ENCODE peak calls at places on chromosomes 7 and 10, in ten cellular contexts. One of them, this sample, is unnamed.
A peak's percentile ranks its signal among the peaks of the same experiment; 100 is the strongest.

GRCh38 chr10:13917791-13918190 is 331.0 kb downstream of the PRPF18 start:
- DNase-seq in thyroid gland: no peak
- DNase-seq in heart left ventricle: no peak
- DNase-seq in sigmoid colon: no peak
- DNase-seq in MM.1S: no peak
- DNase-seq in osteoblast: no peak
- DNase-seq in gastrocnemius medialis: no peak
- DNase-seq in adrenal gland: no peak
- DNase-seq in tibial artery: no peak
- DNase-seq in esophagus muscularis mucosa: no peak
- DNase-seq in this sample: no peak

GRCh38 chr10:135601-136464 is 578 bp downstream of the ZMYND11 start:
- DNase-seq in thyroid gland: peak; percentile 80
- DNase-seq in heart left ventricle: peak; percentile 74
- DNase-seq in sigmoid colon: peak; percentile 87
- DNase-seq in MM.1S: peak; percentile 66
- DNase-seq in osteoblast: peak; percentile 93
- DNase-seq in gastrocnemius medialis: peak; percentile 66
- DNase-seq in adrenal gland: peak; percentile 73
- DNase-seq in tibial artery: peak; percentile 85
- DNase-seq in esophagus muscularis mucosa: peak; percentile 92
- DNase-seq in this sample: peak; percentile 44

GRCh38 chr7:83365746-83366145 is 203.1 kb upstream of the PCLO start:
- DNase-seq in thyroid gland: no peak
- DNase-seq in heart left ventricle: no peak
- DNase-seq in sigmoid colon: no peak
- DNase-seq in MM.1S: peak; percentile 21
- DNase-seq in osteoblast: no peak
- DNase-seq in gastrocnemius medialis: no peak
- DNase-seq in adrenal gland: no peak
- DNase-seq in tibial artery: no peak
- DNase-seq in esophagus muscularis mucosa: no peak
- DNase-seq in this sample: no peak

GRCh38 chr10:29392376-29393021 is 103.6 kb downstream of the LYZL1 start:
- DNase-seq in thyroid gland: peak; percentile 38
- DNase-seq in heart left ventricle: no peak
- DNase-seq in sigmoid colon: no peak
- DNase-seq in MM.1S: no peak
- DNase-seq in osteoblast: peak; percentile 83
- DNase-seq in gastrocnemius medialis: no peak
- DNase-seq in adrenal gland: peak; percentile 29
- DNase-seq in tibial artery: no peak
- DNase-seq in esophagus muscularis mucosa: peak; percentile 31
- DNase-seq in this sample: peak; percentile 18

GRCh38 chr7:54615545-54615944 is 73.4 kb downstream of the VSTM2A start:
- DNase-seq in thyroid gland: no peak
- DNase-seq in heart left ventricle: no peak
- DNase-seq in sigmoid colon: no peak
- DNase-seq in MM.1S: no peak
- DNase-seq in osteoblast: no peak
- DNase-seq in gastrocnemius medialis: no peak
- DNase-seq in adrenal gland: no peak
- DNase-seq in tibial artery: no peak
- DNase-seq in esophagus muscularis mucosa: no peak
- DNase-seq in this sample: peak; percentile 90

GRCh38 chr10:78357027-78357672 is 323.5 kb downstream of the RPS24 start:
- DNase-seq in thyroid gland: no peak
- DNase-seq in heart left ventricle: no peak
- DNase-seq in sigmoid colon: no peak
- DNase-seq in MM.1S: no peak
- DNase-seq in osteoblast: no peak
- DNase-seq in gastrocnemius medialis: no peak
- DNase-seq in adrenal gland: no peak
- DNase-seq in tibial artery: no peak
- DNase-seq in esophagus muscularis mucosa: no peak
- DNase-seq in this sample: no peak

GRCh38 chr10:12748186-12748585 is 253.3 kb downstream of the CCDC3 start:
- DNase-seq in thyroid gland: no peak
- DNase-seq in heart left ventricle: no peak
- DNase-seq in sigmoid colon: no peak
- DNase-seq in MM.1S: no peak
- DNase-seq in osteoblast: no peak
- DNase-seq in gastrocnemius medialis: no peak
- DNase-seq in adrenal gland: no peak
- DNase-seq in tibial artery: no peak
- DNase-seq in esophagus muscularis mucosa: no peak
- DNase-seq in this sample: no peak

GRCh38 chr7:75056476-75056875 is 17.1 kb downstream of the RCC1L start:
- DNase-seq in thyroid gland: no peak
- DNase-seq in heart left ventricle: no peak
- DNase-seq in sigmoid colon: peak; percentile 84
- DNase-seq in MM.1S: no peak
- DNase-seq in osteoblast: peak; percentile 95
- DNase-seq in gastrocnemius medialis: no peak
- DNase-seq in adrenal gland: peak; percentile 73
- DNase-seq in tibial artery: no peak
- DNase-seq in esophagus muscularis mucosa: no peak
- DNase-seq in this sample: no peak

GRCh38 chr10:101569838-101570763 is 18.0 kb downstream of the POLL start:
- DNase-seq in thyroid gland: peak; percentile 74
- DNase-seq in heart left ventricle: peak; percentile 85
- DNase-seq in sigmoid colon: peak; percentile 88
- DNase-seq in MM.1S: peak; percentile 74
- DNase-seq in osteoblast: peak; percentile 99
- DNase-seq in gastrocnemius medialis: peak; percentile 50
- DNase-seq in adrenal gland: peak; percentile 55
- DNase-seq in tibial artery: peak; percentile 81
- DNase-seq in esophagus muscularis mucosa: peak; percentile 95
- DNase-seq in this sample: no peak

GRCh38 chr10:21535494-21535818 is 1.4 kb downstream of the MLLT10 start:
- DNase-seq in thyroid gland: no peak
- DNase-seq in heart left ventricle: no peak
- DNase-seq in sigmoid colon: no peak
- DNase-seq in MM.1S: no peak
- DNase-seq in osteoblast: no peak
- DNase-seq in gastrocnemius medialis: no peak
- DNase-seq in adrenal gland: no peak
- DNase-seq in tibial artery: no peak
- DNase-seq in esophagus muscularis mucosa: no peak
- DNase-seq in this sample: peak; percentile 27

GRCh38 chr10:17179002-17179401 is 22.5 kb downstream of the TRDMT1 start:
- DNase-seq in thyroid gland: no peak
- DNase-seq in heart left ventricle: no peak
- DNase-seq in sigmoid colon: no peak
- DNase-seq in MM.1S: no peak
- DNase-seq in osteoblast: no peak
- DNase-seq in gastrocnemius medialis: no peak
- DNase-seq in adrenal gland: no peak
- DNase-seq in tibial artery: no peak
- DNase-seq in esophagus muscularis mucosa: no peak
- DNase-seq in this sample: no peak

GRCh38 chr10:50857579-50857978 is 27.8 kb downstream of the A1CF start:
- DNase-seq in thyroid gland: no peak
- DNase-seq in heart left ventricle: no peak
- DNase-seq in sigmoid colon: no peak
- DNase-seq in MM.1S: no peak
- DNase-seq in osteoblast: no peak
- DNase-seq in gastrocnemius medialis: no peak
- DNase-seq in adrenal gland: no peak
- DNase-seq in tibial artery: no peak
- DNase-seq in esophagus muscularis mucosa: no peak
- DNase-seq in this sample: no peak

GRCh38 chr7:17057143-17057509 is 175.3 kb upstream of the AGR3 start:
- DNase-seq in thyroid gland: no peak
- DNase-seq in heart left ventricle: no peak
- DNase-seq in sigmoid colon: no peak
- DNase-seq in MM.1S: no peak
- DNase-seq in osteoblast: no peak
- DNase-seq in gastrocnemius medialis: no peak
- DNase-seq in adrenal gland: no peak
- DNase-seq in tibial artery: no peak
- DNase-seq in esophagus muscularis mucosa: no peak
- DNase-seq in this sample: no peak

GRCh38 chr10:11610855-11611247 is 599 bp downstream of the USP6NL start:
- DNase-seq in thyroid gland: peak; percentile 44
- DNase-seq in heart left ventricle: peak; percentile 28
- DNase-seq in sigmoid colon: peak; percentile 72
- DNase-seq in MM.1S: peak; percentile 33
- DNase-seq in osteoblast: peak; percentile 55
- DNase-seq in gastrocnemius medialis: peak; percentile 13
- DNase-seq in adrenal gland: peak; percentile 66
- DNase-seq in tibial artery: peak; percentile 65
- DNase-seq in esophagus muscularis mucosa: no peak
- DNase-seq in this sample: peak; percentile 27

DNA sequence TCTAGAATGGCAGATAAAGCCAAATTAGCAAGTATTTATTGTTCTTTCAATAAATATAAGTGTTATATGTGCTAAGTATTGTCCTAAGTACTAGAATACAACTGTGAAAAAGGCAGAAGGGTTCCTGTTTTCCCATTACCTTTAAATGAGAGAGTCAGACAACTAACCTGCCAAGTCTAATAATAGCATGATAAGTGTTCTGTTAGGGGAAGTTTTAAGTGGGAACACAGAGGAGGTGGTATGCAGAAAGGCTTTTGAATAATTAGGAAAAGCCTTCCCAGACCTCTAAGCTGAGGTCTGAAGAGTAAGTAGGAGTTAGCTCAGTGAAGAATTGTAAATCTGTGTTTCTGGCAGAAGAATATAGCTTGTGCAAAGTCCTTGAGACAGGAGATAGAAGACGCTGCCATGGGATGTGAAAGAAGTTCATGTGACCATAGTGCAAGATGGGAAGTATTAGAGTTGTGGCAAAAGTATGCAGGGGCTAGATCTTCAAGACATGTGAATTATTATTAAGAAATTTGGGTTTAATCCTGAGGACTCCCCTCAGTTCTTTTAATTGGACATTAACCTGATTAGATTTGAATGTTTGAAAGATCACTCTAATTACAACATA is 12.5 kb downstream of the SHOC2 start:
- DNase-seq in thyroid gland: no peak
- DNase-seq in heart left ventricle: no peak
- DNase-seq in sigmoid colon: no peak
- DNase-seq in MM.1S: no peak
- DNase-seq in osteoblast: no peak
- DNase-seq in gastrocnemius medialis: no peak
- DNase-seq in adrenal gland: no peak
- DNase-seq in tibial artery: no peak
- DNase-seq in esophagus muscularis mucosa: no peak
- DNase-seq in this sample: no peak
- H3K4me1 ChIP-seq in thyroid gland: peaks cover 39% of the 10 kb centered on the region
- H3K4me1 ChIP-seq in heart left ventricle: peaks cover 29% of the 10 kb centered on the region
- H3K4me1 ChIP-seq in sigmoid colon: peaks cover 38% of the 10 kb centered on the region
- H3K4me1 ChIP-seq in MM.1S: no peaks in the 10 kb centered on the region
- H3K4me1 ChIP-seq in osteoblast: peaks cover 5% of the 10 kb centered on the region
- H3K4me1 ChIP-seq in gastrocnemius medialis: peaks cover 14% of the 10 kb centered on the region
- H3K4me1 ChIP-seq in adrenal gland: peaks cover 6% of the 10 kb centered on the region
- H3K4me1 ChIP-seq in tibial artery: no peaks in the 10 kb centered on the region
- H3K4me1 ChIP-seq in esophagus muscularis mucosa: peaks cover 46% of the 10 kb centered on the region
- H3K4me1 ChIP-seq in this sample: peaks cover 17% of the 10 kb centered on the region

DNA sequence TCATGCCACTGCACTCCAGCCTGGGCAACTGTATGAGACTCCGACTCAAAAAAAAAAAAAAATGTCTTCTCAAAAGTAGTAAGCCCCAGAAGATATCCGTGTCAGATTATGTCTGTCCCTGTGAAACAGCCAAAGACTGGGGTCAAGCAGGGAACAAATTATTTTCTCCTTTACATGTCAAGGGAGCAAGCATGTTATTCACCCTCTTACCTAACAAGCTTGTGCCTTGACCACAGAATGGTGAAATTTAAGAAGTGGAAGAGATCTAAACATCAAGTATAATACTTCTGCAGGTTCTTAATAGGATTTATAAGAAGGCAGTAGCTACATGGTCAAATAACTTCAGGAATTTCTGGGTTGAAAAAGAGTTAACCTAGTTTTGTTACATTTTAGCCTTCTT is 187.9 kb downstream of the ZNF365 start:
- DNase-seq in thyroid gland: no peak
- DNase-seq in heart left ventricle: no peak
- DNase-seq in sigmoid colon: no peak
- DNase-seq in MM.1S: no peak
- DNase-seq in osteoblast: no peak
- DNase-seq in gastrocnemius medialis: no peak
- DNase-seq in adrenal gland: no peak
- DNase-seq in tibial artery: no peak
- DNase-seq in esophagus muscularis mucosa: no peak
- DNase-seq in this sample: no peak
- TF ChIP-seq CTCF in thyroid gland: no peak
- TF ChIP-seq CTCF in heart left ventricle: no peak
- TF ChIP-seq CTCF in sigmoid colon: no peak
- TF ChIP-seq CTCF in MM.1S: no peak
- TF ChIP-seq CTCF in osteoblast: no peak
- TF ChIP-seq CTCF in gastrocnemius medialis: no peak
- TF ChIP-seq CTCF in adrenal gland: no peak
- TF ChIP-seq CTCF in tibial artery: no peak
- TF ChIP-seq CTCF in esophagus muscularis mucosa: no peak
- TF ChIP-seq CTCF in this sample: no peak

GRCh38 chr10:84140036-84140379 is 699 bp downstream of the GHITM start:
- DNase-seq in thyroid gland: peak; percentile 8
- DNase-seq in heart left ventricle: peak; percentile 21
- DNase-seq in sigmoid colon: no peak
- DNase-seq in MM.1S: no peak
- DNase-seq in osteoblast: peak; percentile 37
- DNase-seq in gastrocnemius medialis: peak; percentile 68
- DNase-seq in adrenal gland: peak; percentile 35
- DNase-seq in tibial artery: no peak
- DNase-seq in esophagus muscularis mucosa: no peak
- DNase-seq in this sample: no peak

GRCh38 chr10:84138478-84139125 is 707 bp upstream of the GHITM start:
- DNase-seq in thyroid gland: peak; percentile 27
- DNase-seq in heart left ventricle: peak; percentile 17
- DNase-seq in sigmoid colon: no peak
- DNase-seq in MM.1S: peak; percentile 16
- DNase-seq in osteoblast: no peak
- DNase-seq in gastrocnemius medialis: peak; percentile 18
- DNase-seq in adrenal gland: peak; percentile 32
- DNase-seq in tibial artery: no peak
- DNase-seq in esophagus muscularis mucosa: no peak
- DNase-seq in this sample: peak; percentile 9

GRCh38 chr10:84135836-84136235 is 3.5 kb upstream of the GHITM start:
- DNase-seq in thyroid gland: no peak
- DNase-seq in heart left ventricle: no peak
- DNase-seq in sigmoid colon: no peak
- DNase-seq in MM.1S: no peak
- DNase-seq in osteoblast: no peak
- DNase-seq in gastrocnemius medialis: no peak
- DNase-seq in adrenal gland: no peak
- DNase-seq in tibial artery: no peak
- DNase-seq in esophagus muscularis mucosa: no peak
- DNase-seq in this sample: no peak

GRCh38 chr10:84139126-84140035 is at the start of gene GHITM:
- DNase-seq in thyroid gland: peak; percentile 98
- DNase-seq in heart left ventricle: peak; percentile 99
- DNase-seq in sigmoid colon: peak; percentile 99
- DNase-seq in MM.1S: peak; percentile 98
- DNase-seq in osteoblast: peak; percentile 94
- DNase-seq in gastrocnemius medialis: peak; percentile 99
- DNase-seq in adrenal gland: peak; percentile 99
- DNase-seq in tibial artery: peak; percentile 99
- DNase-seq in esophagus muscularis mucosa: peak; percentile 100
- DNase-seq in this sample: peak; percentile 96
- H3K27ac ChIP-seq in thyroid gland: peak within 1 kb of the TSS; percentile 93
- H3K27ac ChIP-seq in heart left ventricle: peak within 1 kb of the TSS; percentile 99
- H3K27ac ChIP-seq in sigmoid colon: peak within 1 kb of the TSS; percentile 98
- H3K27ac ChIP-seq in MM.1S: peak within 1 kb of the TSS; percentile 97
- H3K27ac ChIP-seq in osteoblast: peak within 1 kb of the TSS; percentile 97
- H3K27ac ChIP-seq in gastrocnemius medialis: peak within 1 kb of the TSS; percentile 99
- H3K27ac ChIP-seq in adrenal gland: peak within 1 kb of the TSS; percentile 99
- H3K27ac ChIP-seq in tibial artery: peak within 1 kb of the TSS; percentile 89
- H3K27ac ChIP-seq in esophagus muscularis mucosa: peak within 1 kb of the TSS; percentile 96
- H3K27ac ChIP-seq in this sample: peak within 1 kb of the TSS; percentile 89

GRCh38 chr7:50335230-50335794 is 30.8 kb downstream of the IKZF1 start:
- DNase-seq in thyroid gland: no peak
- DNase-seq in heart left ventricle: no peak
- DNase-seq in sigmoid colon: no peak
- DNase-seq in MM.1S: no peak
- DNase-seq in osteoblast: no peak
- DNase-seq in gastrocnemius medialis: no peak
- DNase-seq in adrenal gland: no peak
- DNase-seq in tibial artery: no peak
- DNase-seq in esophagus muscularis mucosa: no peak
- DNase-seq in this sample: no peak
- H3K4me1 ChIP-seq in thyroid gland: peaks cover 15% of the 10 kb centered on the region
- H3K4me1 ChIP-seq in heart left ventricle: no peaks in the 10 kb centered on the region
- H3K4me1 ChIP-seq in sigmoid colon: no peaks in the 10 kb centered on the region
- H3K4me1 ChIP-seq in MM.1S: peaks cover 57% of the 10 kb centered on the region
- H3K4me1 ChIP-seq in osteoblast: no peaks in the 10 kb centered on the region
- H3K4me1 ChIP-seq in gastrocnemius medialis: no peaks in the 10 kb centered on the region
- H3K4me1 ChIP-seq in adrenal gland: no peaks in the 10 kb centered on the region
- H3K4me1 ChIP-seq in tibial artery: no peaks in the 10 kb centered on the region
- H3K4me1 ChIP-seq in esophagus muscularis mucosa: no peaks in the 10 kb centered on the region
- H3K4me1 ChIP-seq in this sample: no peaks in the 10 kb centered on the region